ENCODE peak calls at places on chromosomes 12 and 14, in five cellular contexts. U is SK-N-SH, O is PC-3, E is HCT116, K is hepatocyte. Q is an unnamed sample.

GRCh38 chr14:67650694-67651093 is 23.7 kb downstream of the VTI1B start:
- DNase-seq in O (no peak), K (no peak), U (no peak), E (no peak), Q (no peak)

GRCh38 chr14:91405241-91405721 is 12.3 kb downstream of the CCDC88C start:
- DNase-seq in U (no peak), K (no peak), E (no peak), O (no peak), Q (no peak)

GRCh38 chr14:57863471-57863870 is 2.4 kb downstream of the SLC35F4 start:
- DNase-seq in U (no peak), E (no peak), K (no peak), O (no peak), Q (no peak)

GRCh38 chr14:88798161-88798560 is 5.4 kb upstream of the EML5 start:
- DNase-seq in U (no peak), K (no peak), E (no peak), O (no peak), Q (no peak)

GRCh38 chr12:11771895-11772502 is 122.5 kb downstream of the ETV6 start:
- DNase-seq in E (no peak), U (no peak), K (no peak), O (peak), Q (no peak)

GRCh38 chr12:124874188-124874587 is 10.5 kb upstream of the SCARB1 start:
- DNase-seq in K (no peak), U (no peak), O (no peak), E (no peak), Q (no peak)

GRCh38 chr12:11581179-11581755 is 68.2 kb upstream of the ETV6 start:
- DNase-seq in O (peak), U (peak), E (peak), K (peak), Q (peak)

GRCh38 chr12:25014961-25015360 is 66.1 kb upstream of the BCAT1 start:
- DNase-seq in O (no peak), E (no peak), U (no peak), K (no peak), Q (no peak)

GRCh38 chr12:101230547-101230946 is 20.5 kb upstream of the SLC5A8 start:
- DNase-seq in K (no peak), U (no peak), O (peak), E (no peak), Q (no peak)

GRCh38 chr14:91029451-91030217 is 30.8 kb downstream of the RPS6KA5 start:
- DNase-seq in E (no peak), O (no peak), U (no peak), K (no peak), Q (no peak)

GRCh38 chr12:125393569-125393968 is 328.3 kb downstream of the AACS start:
- DNase-seq in K (no peak), O (no peak), E (no peak), U (no peak), Q (no peak)

GRCh38 chr12:47949441-47950341 is 13.7 kb upstream of the TMEM106C start:
- DNase-seq in O (peak), K (peak), E (peak), U (peak), Q (peak)

GRCh38 chr12:12384601-12385321 is 27.9 kb downstream of the BORCS5 start:
- DNase-seq in U (peak), E (no peak), O (no peak), K (peak), Q (peak)

GRCh38 chr14:43786066-43786762 is 720.9 kb downstream of the FSCB start:
- DNase-seq in U (no peak), E (no peak), O (no peak), K (no peak), Q (no peak)

GRCh38 chr12:32516230-32516629 is 116.9 kb downstream of the FGD4 start:
- DNase-seq in E (no peak), U (no peak), K (no peak), O (no peak), Q (no peak)

GRCh38 chr12:89880695-89881350 is 172.2 kb upstream of the ATP2B1 start:
- DNase-seq in O (no peak), E (no peak), K (no peak), U (no peak), Q (peak)

GRCh38 chr12:125314051-125314882 is 249.0 kb downstream of the AACS start:
- DNase-seq in O (no peak), K (no peak), E (no peak), U (no peak), Q (no peak)

GRCh38 chr12:3538691-3539030 is 47.7 kb downstream of the PRMT8 start:
- DNase-seq in K (no peak), E (no peak), U (no peak), O (no peak), Q (no peak)

GRCh38 chr12:2845280-2845679 is 10.4 kb upstream of the NRIP2 start:
- DNase-seq in U (no peak), O (no peak), K (no peak), E (no peak), Q (no peak)

GRCh38 chr12:89882051-89882450 is 173.4 kb upstream of the ATP2B1 start:
- DNase-seq in K (peak), E (no peak), U (no peak), O (no peak), Q (no peak)

GRCh38 chr12:58176296-58176869 is 235.0 kb downstream of the ATP23 start:
- DNase-seq in U (peak), O (peak), E (peak), K (peak), Q (no peak)

GRCh38 chr12:113942209-113942608 is 23.9 kb downstream of the RBM19 start:
- DNase-seq in K (no peak), O (no peak), U (no peak), E (no peak), Q (no peak)

GRCh38 chr12:109715310-109716091 is 1.9 kb downstream of the FAM222A start:
- DNase-seq in U (peak), O (no peak), E (no peak), K (no peak), Q (peak)

GRCh38 chr12:43856932-43857331 is 21.1 kb downstream of the TMEM117 start:
- DNase-seq in U (no peak), O (no peak), E (no peak), K (no peak), Q (no peak)

GRCh38 chr12:49697808-49698207 is 9.4 kb downstream of the FMNL3 start:
- DNase-seq in K (no peak), E (no peak), U (no peak), O (no peak), Q (no peak)

GRCh38 chr14:90419200-90419599 is 22.4 kb downstream of the CALM1 start:
- DNase-seq in O (peak), E (peak), K (peak), U (no peak), Q (no peak)

GRCh38 chr14:96710060-96710636 is 87.0 kb upstream of the VRK1 start:
- DNase-seq in O (no peak), K (no peak), E (no peak), U (no peak), Q (no peak)

GRCh38 chr14:31206536-31207286 is 882 bp downstream of the HECTD1 start:
- DNase-seq in O (peak), K (peak), U (peak), E (no peak), Q (peak)

GRCh38 chr12:64890873-64891468 is 66.5 kb downstream of the TBC1D30 start:
- DNase-seq in E (peak), U (peak), O (peak), K (peak), Q (peak)

GRCh38 chr14:91729756-91730155 is 2.1 kb downstream of the CATSPERB start:
- DNase-seq in U (no peak), K (no peak), O (no peak), E (no peak), Q (no peak)

GRCh38 chr12:530308-530707 is 70.6 kb downstream of the B4GALNT3 start:
- DNase-seq in E (no peak), K (no peak), U (no peak), O (no peak), Q (no peak)

GRCh38 chr14:69464829-69465228 is 19.7 kb upstream of the PLEKHD1 start:
- DNase-seq in O (peak), K (no peak), U (peak), E (no peak), Q (no peak)

GRCh38 chr14:51817326-51817725 is 43.1 kb upstream of the GNG2 start:
- DNase-seq in O (no peak), U (no peak), K (no peak), E (no peak), Q (no peak)

GRCh38 chr12:123070267-123071081 is 80.4 kb downstream of the PITPNM2 start:
- DNase-seq in E (no peak), K (peak), O (no peak), U (peak), Q (no peak)

GRCh38 chr12:120625557-120626419 is 14.6 kb upstream of the CABP1 start:
- DNase-seq in U (peak), E (peak), K (no peak), O (no peak), Q (peak)

GRCh38 chr14:71050227-71050823 is 143.1 kb downstream of the PCNX1 start:
- DNase-seq in U (peak), E (no peak), O (peak), K (no peak), Q (no peak)

GRCh38 chr12:89506050-89506449 is 18.5 kb downstream of the GALNT4 start:
- DNase-seq in E (no peak), O (no peak), K (no peak), U (no peak), Q (no peak)

GRCh38 chr12:104506691-104507401 is 50.1 kb downstream of the CHST11 start:
- DNase-seq in U (no peak), E (no peak), O (no peak), K (no peak), Q (no peak)

GRCh38 chr14:78904094-78904493 is 733.9 kb downstream of the NRXN3 start:
- DNase-seq in K (no peak), E (no peak), U (no peak), O (peak), Q (no peak)
- TF ChIP-seq CTCF in K (no peak), E (no peak), U (peak), O (peak), Q (no peak)

GRCh38 chr14:74950795-74951442 is 4.5 kb downstream of the PGF start:
- DNase-seq in E (no peak), U (no peak), O (no peak), K (peak), Q (no peak)
- H2AFZ ChIP-seq in E (no peak), U (no peak), O (no peak), K (no peak), Q (no peak)

DNA sequence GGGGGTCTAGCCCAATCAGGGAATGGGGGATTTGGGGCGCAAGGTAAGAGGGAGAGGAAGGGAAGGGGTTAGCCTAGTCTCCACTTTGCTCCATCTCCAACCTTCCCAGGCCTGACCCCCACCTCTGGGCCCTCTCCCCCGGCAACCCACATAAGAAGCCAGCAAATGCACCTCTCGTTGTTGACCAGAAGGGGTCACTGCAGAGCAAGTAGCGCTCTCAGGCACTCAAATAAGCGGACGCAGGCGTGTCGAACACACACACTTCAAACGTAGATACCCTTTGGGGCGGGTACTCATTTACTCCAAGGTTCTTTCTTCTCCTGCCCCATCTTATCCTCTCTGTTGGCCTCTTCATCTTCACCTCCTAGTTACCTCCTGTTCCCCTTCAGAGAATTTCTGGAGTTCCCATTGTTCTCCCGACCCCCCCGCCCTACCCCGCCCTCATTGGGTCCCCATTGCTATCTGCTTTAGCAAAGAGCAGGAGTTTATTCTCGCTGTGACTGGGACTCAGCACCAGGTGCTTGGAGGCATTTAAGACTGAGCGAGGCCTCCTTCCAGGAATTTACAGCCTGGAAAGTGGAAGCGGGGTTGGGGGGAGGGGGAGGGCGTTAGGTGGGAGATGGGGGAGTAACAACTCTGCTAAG is 1.5 kb upstream of the SRRM4 start:
- DNase-seq in O (peak), E (peak), K (peak), U (peak), Q (peak)
- TF ChIP-seq EZH2phosphoT487 in O (no peak), E (no peak), K (no peak), U (no peak), Q (no peak)

GRCh38 chr12:50764861-50765324 is 992 bp downstream of the ATF1 start:
- DNase-seq in E (no peak), K (peak), U (peak), O (peak), Q (peak)
- TF ChIP-seq CTCF in E (no peak), K (no peak), U (no peak), O (no peak), Q (no peak)

GRCh38 chr12:80470403-80470802 is 26.4 kb downstream of the PTPRQ start:
- DNase-seq in U (no peak), O (no peak), K (no peak), E (no peak), Q (no peak)
- H2AFZ ChIP-seq in U (no peak), O (no peak), K (no peak), E (no peak), Q (no peak)

DNA sequence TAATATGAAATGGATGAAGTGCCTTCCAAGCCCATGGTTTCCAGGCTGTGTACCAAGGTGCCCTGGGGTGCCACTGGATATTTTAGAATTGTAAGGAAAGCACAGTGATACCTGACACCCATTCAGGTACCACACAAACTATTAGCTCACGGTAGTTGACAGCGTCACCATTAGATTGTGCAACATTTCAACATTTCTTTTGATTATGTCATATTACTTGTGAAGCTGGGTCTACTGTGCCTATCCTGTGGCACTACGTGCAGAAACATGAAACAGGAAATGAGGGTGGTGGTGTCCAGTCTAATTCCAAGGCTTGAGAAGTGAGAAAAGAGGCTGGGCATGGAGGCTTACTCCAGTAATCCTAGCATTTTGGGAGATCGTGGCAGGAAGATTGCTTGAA is 75.5 kb upstream of the CPM start:
- DNase-seq in K (no peak), E (no peak), U (no peak), O (peak), Q (no peak)
- TF ChIP-seq EZH2phosphoT487 in K (no peak), E (no peak), U (no peak), O (no peak), Q (no peak)

GRCh38 chr14:32593290-32593942 is 264.3 kb downstream of the AKAP6 start:
- DNase-seq in E (no peak), U (no peak), O (peak), K (no peak), Q (no peak)

GRCh38 chr14:32590157-32590556 is 261.1 kb downstream of the AKAP6 start:
- DNase-seq in E (no peak), O (no peak), K (no peak), U (no peak), Q (no peak)

GRCh38 chr14:32584079-32584478 is 255.0 kb downstream of the AKAP6 start:
- DNase-seq in K (no peak), O (no peak), E (no peak), U (no peak), Q (no peak)

DNA sequence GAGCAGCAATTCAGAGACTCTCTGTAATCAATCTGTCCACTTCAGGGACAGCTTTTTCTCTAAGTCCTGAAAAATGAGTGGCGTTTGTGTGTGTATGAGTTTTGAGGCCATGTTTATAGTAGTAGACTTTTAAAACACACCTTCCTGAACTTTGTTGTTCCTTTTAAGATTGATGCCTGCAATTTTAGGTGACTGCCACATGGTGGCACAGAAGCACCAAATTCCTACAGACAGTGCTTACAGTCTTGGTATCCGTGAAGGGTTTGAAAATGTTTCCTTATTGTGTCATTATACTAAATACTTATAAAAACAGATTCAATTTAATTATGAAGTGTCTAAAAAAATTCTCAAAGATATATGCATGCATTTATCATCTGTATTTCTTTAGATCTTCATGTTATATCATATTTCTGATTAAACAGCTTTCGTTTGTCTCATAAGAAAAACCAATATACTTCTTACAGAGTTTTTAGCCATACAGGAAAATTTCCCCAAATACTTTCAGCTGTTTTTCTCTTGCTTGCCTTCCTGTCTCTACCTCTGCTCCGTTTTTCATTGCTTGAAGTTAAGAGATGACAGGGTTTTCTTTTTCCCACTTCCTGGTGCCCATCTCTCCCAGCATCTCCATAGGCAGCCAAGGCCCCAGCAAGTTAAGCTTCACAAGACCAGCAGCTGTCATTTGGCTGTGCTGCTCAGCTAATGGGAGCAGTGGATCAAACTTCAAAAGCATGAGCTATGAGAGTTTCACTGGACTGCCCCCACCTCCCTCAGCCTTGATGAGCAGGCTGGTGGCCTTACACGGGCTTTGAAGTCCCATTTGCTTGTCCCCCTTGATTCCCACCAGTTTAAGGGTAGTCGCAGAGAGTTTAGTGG is 259.6 kb downstream of the AKAP6 start:
- DNase-seq in E (peak), O (peak), K (peak), U (peak), Q (peak)
- TF ChIP-seq CTCF in E (peak), O (peak), K (peak), U (peak), Q (peak)

DNA sequence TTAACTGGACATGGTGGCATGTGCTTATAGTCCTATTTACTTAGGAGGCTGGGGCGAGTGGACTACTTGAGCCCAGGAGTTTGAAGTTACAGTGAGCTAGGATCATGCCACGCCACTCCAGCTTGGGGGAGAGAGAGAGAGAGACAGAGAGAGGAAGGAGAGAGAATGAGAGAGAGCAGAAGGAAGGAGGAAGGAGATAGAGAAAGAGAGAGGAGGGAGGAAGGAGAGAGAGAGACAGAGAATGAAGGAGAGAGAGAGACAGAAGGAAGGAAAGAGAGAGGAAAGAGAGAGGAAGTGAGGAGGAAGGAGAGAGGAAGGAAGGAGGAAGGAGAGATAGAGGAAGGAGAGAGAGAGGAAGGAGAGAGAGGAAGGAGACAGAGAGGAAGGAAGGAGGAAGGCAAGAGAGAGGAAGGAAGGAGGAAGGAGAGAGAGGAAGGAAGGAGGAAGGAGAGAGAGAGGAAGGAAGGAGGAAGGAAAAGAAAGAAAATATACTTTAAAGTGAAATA is 93.5 kb upstream of the PTPRB start:
- DNase-seq in U (no peak), O (no peak), E (no peak), K (no peak), Q (no peak)
- H2AFZ ChIP-seq in U (no peak), O (no peak), E (no peak), K (no peak), Q (no peak)

GRCh38 chr12:127148318-127148717 is 1118.7 kb upstream of the TMEM132C start:
- DNase-seq in U (no peak), K (no peak), E (no peak), O (no peak), Q (no peak)

GRCh38 chr12:127150479-127150878 is 1116.5 kb upstream of the TMEM132C start:
- DNase-seq in E (no peak), K (no peak), O (peak), U (no peak), Q (no peak)

GRCh38 chr12:127149226-127149964 is 1117.6 kb upstream of the TMEM132C start:
- DNase-seq in U (no peak), E (no peak), O (no peak), K (no peak), Q (no peak)

GRCh38 chr12:127147724-127148123 is 1119.2 kb upstream of the TMEM132C start:
- DNase-seq in E (no peak), K (no peak), O (no peak), U (no peak), Q (no peak)

GRCh38 chr12:127150028-127150427 is 1116.9 kb upstream of the TMEM132C start:
- DNase-seq in U (no peak), K (no peak), E (no peak), O (no peak), Q (no peak)
- TF ChIP-seq EZH2phosphoT487 in U (no peak), K (no peak), E (no peak), O (no peak), Q (no peak)

GRCh38 chr14:65359503-65359902 is 53.0 kb upstream of the FUT8 start:
- DNase-seq in K (no peak), U (no peak), O (peak), E (peak), Q (no peak)
- TF ChIP-seq CTCF in K (no peak), U (peak), O (peak), E (no peak), Q (no peak)

Q was measured in MM.1S.